ENCODE peak calls at places on chromosomes 5 and 9, in ten cellular contexts. R is left ventricle myocardium inferior, S is cardiac fibroblast, E is lower leg skin, Y is fibroblast of pulmonary artery, Z is body of pancreas, N is PC-3, F is fibroblast of the aortic adventitia, V is GM06990, U is fibroblast of lung. B is an unnamed sample.

GRCh38 chr5:95283022-95283615 is 1.8 kb downstream of the MCTP1 start:
- DNase-seq in S (no peak), U (no peak), Z (no peak), N (no peak), E (no peak), R (no peak), V (no peak), Y (no peak), F (no peak), B (no peak)

GRCh38 chr5:37932450-37932849 is 92.6 kb upstream of the GDNF start:
- DNase-seq in F (no peak), Y (no peak), Z (no peak), S (no peak), V (no peak), E (no peak), R (peak), N (no peak), U (no peak), B (no peak)

GRCh38 chr5:178993955-178994579 is 1.1 kb downstream of the GRM6 start:
- DNase-seq in Y (no peak), Z (no peak), R (no peak), E (peak), F (no peak), N (no peak), V (no peak), S (no peak), U (no peak), B (no peak)

GRCh38 chr9:129341991-129342348 is 163.9 kb upstream of the IER5L start:
- DNase-seq in E (no peak), Z (no peak), Y (no peak), R (no peak), V (no peak), U (no peak), F (no peak), N (no peak), S (no peak), B (no peak)

GRCh38 chr9:92761686-92762085 is 2.9 kb downstream of the BICD2 start:
- DNase-seq in N (no peak), F (no peak), S (no peak), V (no peak), U (no peak), Z (no peak), E (peak), R (no peak), Y (no peak), B (no peak)

GRCh38 chr9:98356953-98357352 is 101.5 kb upstream of the TBC1D2 start:
- DNase-seq in U (peak), Z (no peak), Y (peak), R (no peak), F (peak), E (no peak), V (no peak), N (peak), S (peak), B (no peak)

GRCh38 chr9:78026416-78026815 is 5.2 kb downstream of the GNAQ start:
- DNase-seq in V (no peak), N (no peak), F (no peak), Z (no peak), S (peak), R (no peak), U (peak), Y (no peak), E (no peak), B (no peak)

GRCh38 chr9:130789747-130790672 is 45.0 kb upstream of the ABL1 start:
- DNase-seq in Z (no peak), E (no peak), U (peak), V (no peak), S (no peak), Y (no peak), F (no peak), N (no peak), R (no peak), B (no peak)

GRCh38 chr5:113804264-113804663 is 290.8 kb downstream of the YTHDC2 start:
- DNase-seq in V (no peak), U (no peak), S (no peak), Y (no peak), E (no peak), F (no peak), N (peak), R (no peak), Z (no peak), B (no peak)

GRCh38 chr5:169838688-169839087 is 141.6 kb downstream of the INSYN2B start:
- DNase-seq in R (no peak), E (no peak), F (no peak), Y (no peak), S (no peak), Z (no peak), V (no peak), U (no peak), N (no peak), B (no peak)

GRCh38 chr9:131671150-131671549 is 68.7 kb downstream of the RAPGEF1 start:
- DNase-seq in S (no peak), N (no peak), Y (no peak), V (no peak), R (no peak), U (no peak), E (no peak), Z (no peak), F (no peak), B (no peak)

GRCh38 chr9:135039266-135039870 is 48.1 kb upstream of the OLFM1 start:
- DNase-seq in V (no peak), F (no peak), Y (no peak), S (no peak), R (no peak), Z (no peak), U (no peak), E (peak), N (no peak), B (no peak)

GRCh38 chr9:113901196-113901818 is 25.2 kb downstream of the ZNF618 start:
- DNase-seq in S (no peak), V (no peak), R (no peak), N (no peak), E (no peak), Y (no peak), U (no peak), F (no peak), Z (no peak), B (no peak)

GRCh38 chr9:4328723-4329122 is 28.9 kb upstream of the GLIS3 start:
- DNase-seq in E (no peak), S (no peak), F (peak), U (no peak), Z (no peak), R (no peak), N (no peak), V (no peak), Y (no peak), B (no peak)

GRCh38 chr5:150085191-150085912 is 1.0 kb downstream of the CSF1R start:
- DNase-seq in Y (no peak), E (peak), S (no peak), N (no peak), U (no peak), F (no peak), R (no peak), V (no peak), Z (no peak), B (no peak)

GRCh38 chr5:108266235-108266634 is 115.7 kb downstream of the FBXL17 start:
- DNase-seq in Z (no peak), S (peak), N (peak), U (peak), E (no peak), F (peak), Y (peak), R (no peak), V (no peak), B (no peak)

GRCh38 chr9:1256178-1256577 is 206.0 kb downstream of the DMRT2 start:
- DNase-seq in S (no peak), Y (no peak), R (no peak), V (no peak), U (no peak), Z (no peak), F (no peak), E (no peak), N (no peak), B (no peak)

GRCh38 chr5:119411935-119412623 is 40.2 kb upstream of the HSD17B4 start:
- DNase-seq in R (peak), N (peak), E (no peak), V (no peak), S (peak), Z (peak), U (peak), F (peak), Y (peak), B (peak)

GRCh38 chr5:38403407-38403806 is 145.0 kb downstream of the EGFLAM start:
- DNase-seq in Z (no peak), E (peak), U (peak), V (no peak), N (peak), Y (peak), S (peak), F (no peak), R (no peak), B (no peak)

GRCh38 chr9:120646943-120647342 is 67.0 kb upstream of the CDK5RAP2 start:
- DNase-seq in R (no peak), N (no peak), V (no peak), Y (no peak), Z (no peak), S (no peak), U (no peak), F (no peak), E (no peak), B (no peak)

GRCh38 chr9:122122903-122123632 is 30.0 kb upstream of the TTLL11 start:
- DNase-seq in V (peak), F (peak), R (peak), Z (peak), U (peak), N (peak), S (peak), E (peak), Y (peak), B (peak)

GRCh38 chr9:124754289-124754688 is 16.8 kb downstream of the NR6A1 start:
- DNase-seq in N (peak), Y (peak), E (no peak), R (no peak), Z (no peak), V (no peak), S (peak), U (peak), F (peak), B (no peak)

GRCh38 chr5:14714706-14715105 is 50.2 kb downstream of the OTULIN start:
- DNase-seq in Y (no peak), U (no peak), V (no peak), Z (no peak), N (peak), S (no peak), R (no peak), E (peak), F (no peak), B (no peak)

GRCh38 chr5:125654392-125654791 is 768.8 kb upstream of the GRAMD2B start:
- DNase-seq in E (no peak), F (no peak), R (no peak), S (no peak), Y (no peak), N (no peak), V (no peak), Z (no peak), U (no peak), B (no peak)

GRCh38 chr9:133086894-133087293 is 25.1 kb downstream of the CEL start:
- DNase-seq in N (no peak), S (no peak), Z (no peak), F (no peak), Y (no peak), E (no peak), U (no peak), V (no peak), R (no peak), B (no peak)

GRCh38 chr5:127909078-127909477 is 174.5 kb upstream of the SLC12A2 start:
- DNase-seq in U (peak), Z (peak), R (no peak), F (peak), N (peak), V (no peak), Y (peak), S (peak), E (no peak), B (peak)
- TF ChIP-seq CTCF in U (peak), Z (peak), R (peak), F (peak), N (peak), V (peak), Y (peak), S (peak), E (no peak), B (peak)

GRCh38 chr9:79111653-79112052 is 460.1 kb upstream of the TLE4 start:
- DNase-seq in N (no peak), F (no peak), Y (no peak), U (no peak), R (no peak), E (no peak), S (no peak), Z (no peak), V (no peak), B (no peak)

GRCh38 chr9:79115176-79115575 is 456.6 kb upstream of the TLE4 start:
- DNase-seq in Y (no peak), Z (no peak), U (no peak), N (no peak), S (no peak), E (no peak), R (no peak), F (no peak), V (no peak), B (no peak)

GRCh38 chr9:79116709-79117108 is 455.1 kb upstream of the TLE4 start:
- DNase-seq in Z (no peak), Y (no peak), F (no peak), S (no peak), V (no peak), N (no peak), E (no peak), R (no peak), U (no peak), B (no peak)

GRCh38 chr9:79120533-79121315 is 451.0 kb upstream of the TLE4 start:
- DNase-seq in F (peak), E (no peak), Z (no peak), S (no peak), U (no peak), Y (no peak), N (no peak), V (no peak), R (no peak), B (no peak)

DNA sequence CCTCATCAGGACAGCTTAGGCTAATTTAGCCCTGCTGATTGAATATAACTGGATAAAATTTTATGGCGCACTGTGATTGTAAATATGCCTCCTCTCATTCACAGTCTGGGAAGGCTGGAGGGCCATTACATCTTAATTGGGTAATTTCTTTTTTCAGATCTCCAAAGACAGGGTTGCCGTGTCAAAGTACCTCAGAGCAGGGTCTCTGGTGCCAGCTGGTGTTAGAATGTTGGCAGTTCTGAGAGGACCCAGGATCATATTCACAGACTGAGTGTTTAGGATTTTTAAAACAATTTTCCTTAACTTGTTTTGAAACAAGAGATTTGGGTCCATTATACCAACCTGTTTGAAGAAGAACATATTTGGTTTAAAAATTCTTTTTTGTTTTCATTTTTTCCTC is 455.7 kb upstream of the TLE4 start:
- DNase-seq in R (no peak), V (no peak), S (no peak), U (no peak), Y (no peak), Z (no peak), N (no peak), F (no peak), E (no peak), B (no peak)
- TF ChIP-seq CTCF in R (no peak), V (no peak), S (no peak), U (peak), Y (no peak), Z (no peak), N (no peak), F (no peak), E (no peak), B (no peak)

DNA sequence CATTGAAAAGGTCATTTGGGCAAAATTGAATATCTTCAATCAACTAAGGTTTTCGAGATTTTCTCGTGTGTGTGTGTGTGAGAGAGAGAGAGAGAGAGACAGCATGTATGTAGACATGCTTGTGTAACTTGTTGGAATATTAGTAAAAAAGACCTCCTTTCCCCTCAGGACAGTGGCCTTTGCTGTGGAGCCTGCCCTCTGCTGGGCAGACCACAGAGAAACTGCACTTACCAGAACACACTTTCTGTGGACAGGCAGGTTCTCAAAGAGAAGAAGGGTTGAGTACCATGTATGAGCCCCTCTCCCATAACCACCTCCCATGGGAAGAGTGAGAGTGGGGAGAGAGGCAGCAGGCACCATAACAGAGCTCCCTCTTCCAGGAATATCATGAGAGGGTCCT is 45.6 kb downstream of the CFAP90 start:
- DNase-seq in V (no peak), R (no peak), Z (no peak), S (peak), U (no peak), N (peak), F (no peak), E (no peak), Y (peak), B (peak)
- TF ChIP-seq CTCF in V (peak), R (no peak), Z (no peak), S (no peak), U (no peak), N (peak), F (peak), E (no peak), Y (peak), B (peak)

GRCh38 chr9:30964332-30964731 is 1420.1 kb upstream of the ACO1 start:
- DNase-seq in R (no peak), Y (no peak), N (no peak), E (no peak), Z (no peak), S (no peak), V (no peak), U (no peak), F (no peak), B (no peak)

GRCh38 chr9:30972654-30973053 is 1411.8 kb upstream of the ACO1 start:
- DNase-seq in S (no peak), U (no peak), R (no peak), Z (no peak), E (no peak), V (no peak), F (no peak), N (no peak), Y (no peak), B (no peak)

GRCh38 chr9:30970186-30970585 is 1414.3 kb upstream of the ACO1 start:
- DNase-seq in Y (no peak), R (no peak), S (no peak), V (no peak), Z (no peak), N (no peak), E (no peak), U (no peak), F (no peak), B (no peak)

GRCh38 chr9:30967484-30967883 is 1417.0 kb upstream of the ACO1 start:
- DNase-seq in U (no peak), N (peak), R (no peak), E (no peak), V (no peak), F (no peak), Z (no peak), S (no peak), Y (peak), B (no peak)
- TF ChIP-seq CTCF in U (no peak), N (peak), R (no peak), E (no peak), V (peak), F (no peak), Z (peak), S (no peak), Y (no peak), B (no peak)

GRCh38 chr5:69217732-69218568 is 16.7 kb upstream of the CDK7 start:
- DNase-seq in Z (peak), S (peak), V (peak), U (peak), R (peak), Y (peak), F (peak), E (peak), N (peak), B (peak)
- TF ChIP-seq CTCF in Z (peak), S (peak), V (no peak), U (peak), R (peak), Y (peak), F (peak), E (no peak), N (no peak), B (peak)

DNA sequence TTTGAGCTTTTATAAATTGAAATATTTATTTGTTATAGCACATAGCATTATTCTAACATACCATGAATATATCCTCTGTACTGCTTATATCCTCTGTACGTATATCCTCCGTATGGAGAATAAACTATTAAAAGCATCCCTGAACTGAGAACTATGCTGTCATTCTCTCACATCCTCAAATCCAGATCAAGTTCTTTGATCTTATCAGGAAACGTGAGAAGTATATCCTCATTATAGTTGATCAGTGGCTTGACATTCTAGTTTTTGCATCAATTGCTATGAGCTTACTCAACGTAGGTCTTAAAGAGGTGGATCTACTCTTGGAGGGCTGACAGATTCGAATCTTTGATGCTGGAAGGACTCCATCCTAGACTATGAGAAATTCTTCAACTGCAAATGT is 37.4 kb downstream of the IL7R start:
- DNase-seq in U (no peak), E (no peak), N (no peak), R (no peak), V (no peak), F (no peak), S (no peak), Y (no peak), Z (no peak), B (no peak)
- TF ChIP-seq CTCF in U (no peak), E (no peak), N (no peak), R (no peak), V (no peak), F (no peak), S (no peak), Y (no peak), Z (no peak), B (no peak)

GRCh38 chr5:307306-307705 is 14.2 kb upstream of the AHRR start:
- DNase-seq in U (no peak), N (no peak), Y (no peak), V (no peak), R (no peak), S (no peak), Z (no peak), E (no peak), F (no peak), B (no peak)

GRCh38 chr5:310516-310915 is 11.0 kb upstream of the AHRR start:
- DNase-seq in Y (no peak), Z (no peak), R (no peak), S (no peak), U (no peak), F (no peak), V (no peak), N (peak), E (no peak), B (no peak)

GRCh38 chr5:307794-308579 is 13.5 kb upstream of the AHRR start:
- DNase-seq in F (no peak), V (no peak), U (no peak), N (no peak), Z (no peak), E (peak), Y (no peak), R (no peak), S (no peak), B (no peak)

GRCh38 chr5:310941-311434 is 10.5 kb upstream of the AHRR start:
- DNase-seq in R (no peak), Y (peak), V (no peak), N (peak), E (peak), Z (peak), F (no peak), S (peak), U (peak), B (no peak)

GRCh38 chr5:308672-309271 is 12.7 kb upstream of the AHRR start:
- DNase-seq in F (peak), E (peak), U (peak), Z (no peak), Y (peak), N (peak), R (no peak), S (peak), V (no peak), B (no peak)
- TF ChIP-seq CTCF in F (peak), E (no peak), U (peak), Z (no peak), Y (peak), N (peak), R (peak), S (peak), V (no peak), B (peak)

GRCh38 chr9:105252405-105252756 is 7.9 kb downstream of the SLC44A1 start:
- DNase-seq in N (no peak), Z (no peak), V (no peak), U (no peak), E (no peak), F (no peak), Y (no peak), S (no peak), R (no peak), B (no peak)
- TF ChIP-seq CTCF in N (no peak), Z (no peak), V (no peak), U (no peak), E (no peak), F (no peak), Y (no peak), S (no peak), R (no peak), B (no peak)

GRCh38 chr9:136142416-136142800 is 23.7 kb upstream of the TMEM250 start:
- DNase-seq in U (no peak), E (no peak), F (no peak), S (no peak), R (no peak), Y (no peak), Z (no peak), V (no peak), N (no peak), B (no peak)

GRCh38 chr9:136144450-136144849 is 25.8 kb upstream of the TMEM250 start:
- DNase-seq in E (no peak), U (no peak), R (no peak), V (no peak), F (no peak), Z (no peak), N (no peak), S (no peak), Y (no peak), B (no peak)

GRCh38 chr9:136142859-136143214 is 24.2 kb upstream of the TMEM250 start:
- DNase-seq in E (no peak), S (no peak), Z (no peak), V (no peak), Y (no peak), R (no peak), N (no peak), F (no peak), U (no peak), B (no peak)

GRCh38 chr9:136141716-136142415 is 23.2 kb upstream of the TMEM250 start:
- DNase-seq in V (no peak), Y (no peak), R (no peak), F (no peak), E (no peak), N (no peak), Z (no peak), S (no peak), U (no peak), B (no peak)

GRCh38 chr9:136143215-136144001 is 24.7 kb upstream of the TMEM250 start:
- DNase-seq in R (no peak), V (no peak), S (peak), Y (peak), E (no peak), F (peak), U (peak), Z (no peak), N (peak), B (peak)
- TF ChIP-seq CTCF in R (peak), V (peak), S (peak), Y (peak), E (no peak), F (peak), U (peak), Z (no peak), N (peak), B (no peak)

B was measured in endothelial cell.